ENCODE peak calls at places on chromosomes 5 and 9, in eight cellular contexts. T is heart right ventricle, M is heart left ventricle, Y is psoas muscle, L is left ventricle myocardium inferior, K is keratinocyte, U is endothelial cell of umbilical vein, A is transverse colon. R is an unnamed sample. For H3K36me3, the result is how much of the 10 kb centered on the place peaks cover.

GRCh38 chr9:112194969-112195431 is 19.9 kb upstream of the SUSD1 start:
- DNase-seq in L (no peak), A (no peak), Y (no peak), T (peak), U (no peak), K (no peak), M (no peak), R (no peak)

GRCh38 chr5:52419357-52419756 is 368.4 kb upstream of the ITGA1 start:
- DNase-seq in M (no peak), L (no peak), T (no peak), A (no peak), Y (no peak), U (no peak), K (no peak), R (no peak)

GRCh38 chr9:38363589-38363925 is 28.9 kb upstream of the ALDH1B1 start:
- DNase-seq in M (no peak), Y (no peak), U (no peak), A (no peak), T (no peak), L (no peak), K (no peak), R (no peak)

GRCh38 chr9:121529237-121529987 is 29.8 kb upstream of the GGTA1 start:
- DNase-seq in M (peak), T (peak), A (peak), Y (peak), L (peak), K (peak), U (peak), R (peak)

GRCh38 chr5:43020294-43020711 is 19.8 kb downstream of the ANXA2R start:
- DNase-seq in U (no peak), Y (no peak), L (no peak), K (no peak), T (no peak), M (no peak), A (no peak), R (no peak)

GRCh38 chr9:113570106-113570505 is 106.6 kb downstream of the RGS3 start:
- DNase-seq in M (no peak), L (no peak), K (no peak), Y (no peak), T (no peak), A (peak), U (no peak), R (no peak)

GRCh38 chr9:134861586-134862334 is 18.9 kb upstream of the FCN2 start:
- DNase-seq in K (no peak), Y (no peak), A (no peak), T (no peak), M (no peak), L (no peak), U (no peak), R (no peak)

GRCh38 chr5:126351138-126351537 is 72.1 kb upstream of the GRAMD2B start:
- DNase-seq in Y (no peak), T (no peak), L (no peak), M (no peak), A (no peak), K (no peak), U (peak), R (no peak)

GRCh38 chr5:61748651-61749050 is 416.6 kb downstream of the ZSWIM6 start:
- DNase-seq in L (no peak), M (no peak), K (no peak), U (no peak), T (no peak), Y (no peak), A (no peak), R (no peak)
- H3K4me3 ChIP-seq in L (no peak), M (no peak), K (no peak), U (no peak), T (no peak), Y (no peak), A (no peak), R (no peak)

DNA sequence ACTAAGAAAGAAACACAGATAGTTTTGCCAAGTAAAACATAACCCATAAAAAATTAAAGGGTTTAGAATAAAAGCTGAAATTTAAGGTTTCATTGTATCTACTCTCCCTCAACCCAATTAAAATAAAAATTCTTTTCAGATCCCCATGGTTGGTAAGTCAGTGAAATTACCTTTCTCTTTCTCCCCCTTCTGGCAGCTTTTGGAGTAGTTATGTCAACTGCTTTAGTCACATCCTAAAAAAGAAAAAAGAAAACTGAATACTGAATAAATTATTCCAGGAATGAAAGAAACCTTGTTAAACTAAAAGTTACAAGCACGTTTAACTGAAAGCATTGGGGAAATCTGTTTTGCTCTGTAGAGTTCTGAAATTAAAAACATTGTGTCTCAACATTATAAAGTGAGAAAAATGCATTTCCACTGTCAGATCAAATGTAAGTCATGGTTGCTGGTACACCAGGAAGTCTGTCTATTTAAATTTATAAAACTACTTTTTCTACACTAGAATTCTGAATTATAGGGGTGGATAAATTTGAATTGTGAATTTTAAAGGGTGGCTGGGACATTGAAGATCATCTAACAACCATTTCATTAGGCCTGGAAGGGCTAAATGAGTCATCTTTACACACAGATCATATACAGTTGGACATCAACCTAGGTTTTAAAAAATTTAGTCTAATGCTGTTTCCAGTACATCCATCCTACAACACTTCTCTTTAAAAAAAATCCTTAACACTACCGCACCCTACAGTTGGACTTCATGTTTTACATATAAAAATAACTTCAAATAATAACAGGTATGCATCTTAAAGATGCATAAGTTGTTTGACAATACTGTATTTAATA is 24.7 kb downstream of the PSIP1 start:
- DNase-seq in K (no peak), M (no peak), T (no peak), U (peak), L (no peak), Y (no peak), A (no peak), R (no peak)
- TF ChIP-seq CTCF in K (peak), M (peak), T (peak), U (no peak), L (peak), Y (peak), A (peak), R (peak)

DNA sequence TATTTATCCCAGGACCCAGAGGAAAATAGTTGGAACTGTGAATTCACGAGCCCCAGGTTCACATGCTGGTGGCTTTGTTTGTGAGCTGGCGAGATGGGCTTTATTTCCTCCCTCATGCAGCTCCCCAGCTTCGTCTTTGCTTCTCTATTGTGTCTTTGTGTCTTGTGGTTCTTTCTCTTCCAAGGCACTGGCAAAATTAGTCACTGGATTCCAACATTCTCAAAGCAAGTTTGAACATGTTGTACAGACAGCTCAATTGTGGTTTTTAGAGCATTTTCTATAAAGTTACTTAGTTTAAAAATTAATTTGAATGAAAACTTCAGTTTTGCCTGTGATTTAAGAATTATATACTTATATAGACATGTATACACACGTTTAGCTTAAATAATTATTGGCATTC is 7.3 kb downstream of the NDUFS6 start:
- DNase-seq in A (no peak), M (no peak), U (no peak), Y (no peak), L (no peak), T (no peak), K (peak), R (no peak)
- H3K36me3 ChIP-seq in A (under half), M (half or more), U (under half), Y (half or more), L (half or more), T (under half), K (under half), R (under half)

GRCh38 chr5:128081111-128081865 is 2.3 kb upstream of the SLC12A2 start:
- DNase-seq in M (no peak), A (no peak), L (no peak), T (no peak), Y (no peak), U (no peak), K (no peak), R (no peak)
- H3K4me3 ChIP-seq in M (peak), A (no peak), L (peak), T (peak), Y (peak), U (no peak), K (peak), R (peak)

GRCh38 chr9:137298983-137299521 is 3.0 kb downstream of the NRARP start:
- DNase-seq in K (no peak), T (no peak), M (no peak), A (peak), U (no peak), L (no peak), Y (no peak), R (no peak)
- TF ChIP-seq CTCF in K (no peak), T (no peak), M (no peak), A (no peak), U (no peak), L (no peak), Y (no peak), R (no peak)

GRCh38 chr5:116681334-116682013 is 106.9 kb upstream of the SEMA6A start:
- DNase-seq in T (no peak), M (no peak), A (no peak), K (no peak), Y (no peak), U (no peak), L (no peak), R (no peak)
- H3K36me3 ChIP-seq in T (under half), M (under half), A (under half), K (under half), Y (under half), U (under half), L (under half), R (under half)